ENCODE peak calls at places on chromosome 9, in ten cellular contexts. R is activated CD4-positive, alpha-beta T cell treated with anti-CD3 and anti-CD28 coated beads, Interleukin-2, amount 50 U/mL, for 48 hours; W is left ventricle myocardium inferior; B is central memory CD4-positive, alpha-beta T cell; Z is nephron progenitor cell; U is H1; I is ovary; T is chondrocyte; L is DMS79 treated with DMSO at 0.1 percent for 48 hours; Q is heart right ventricle. S is an unnamed sample.

GRCh38 chr9:70587143-70587710 is 172.8 kb upstream of the KLF9 start:
- DNase-seq in R (no peak), W (no peak), B (no peak), Z (no peak), U (no peak), I (no peak), T (no peak), L (no peak), Q (no peak), S (no peak)

GRCh38 chr9:129712595-129713524 is 40.0 kb downstream of the PTGES start:
- DNase-seq in R (no peak), W (no peak), B (no peak), Z (no peak), U (no peak), I (no peak), T (no peak), L (no peak), Q (no peak), S (no peak)

GRCh38 chr9:131810351-131811170 is 70.7 kb upstream of the RAPGEF1 start:
- DNase-seq in R (no peak), W (no peak), B (no peak), Z (no peak), U (no peak), I (no peak), T (no peak), L (peak; percentile 44), Q (no peak), S (no peak)

GRCh38 chr9:20397348-20397747 is 225.0 kb downstream of the MLLT3 start:
- DNase-seq in R (no peak), W (no peak), B (no peak), Z (no peak), U (no peak), I (no peak), T (no peak), L (no peak), Q (no peak), S (no peak)

GRCh38 chr9:130050472-130050871 is 3.2 kb upstream of the GPR107 start:
- DNase-seq in R (no peak), W (no peak), B (no peak), Z (no peak), U (no peak), I (no peak), T (no peak), L (no peak), Q (no peak), S (no peak)

GRCh38 chr9:128020692-128021091 is 39.9 kb upstream of the EEIG1 start:
- DNase-seq in R (no peak), W (no peak), B (no peak), Z (peak; percentile 15), U (peak; percentile 61), I (no peak), T (no peak), L (no peak), Q (no peak), S (no peak)

GRCh38 chr9:128911529-128912035 is 9.2 kb upstream of the PHYHD1 start:
- DNase-seq in R (no peak), W (peak; percentile 78), B (no peak), Z (peak; percentile 23), U (no peak), I (no peak), T (no peak), L (no peak), Q (peak; percentile 78), S (no peak)

GRCh38 chr9:117080996-117081395 is 333.9 kb downstream of the ASTN2 start:
- DNase-seq in R (no peak), W (no peak), B (no peak), Z (no peak), U (no peak), I (no peak), T (no peak), L (no peak), Q (no peak), S (no peak)

GRCh38 chr9:110932883-110933282 is 105.4 kb downstream of the LPAR1 start:
- DNase-seq in R (no peak), W (no peak), B (no peak), Z (no peak), U (no peak), I (no peak), T (no peak), L (no peak), Q (no peak), S (no peak)

GRCh38 chr9:114029311-114030170 is 48.6 kb downstream of the AMBP start:
- DNase-seq in R (no peak), W (no peak), B (no peak), Z (no peak), U (peak; percentile 30), I (no peak), T (no peak), L (no peak), Q (no peak), S (no peak)

GRCh38 chr9:131666779-131667178 is 73.1 kb downstream of the RAPGEF1 start:
- DNase-seq in R (no peak), W (no peak), B (peak; percentile 67), Z (no peak), U (no peak), I (no peak), T (no peak), L (no peak), Q (no peak), S (peak; percentile 61)

GRCh38 chr9:100350188-100350587 is 2.6 kb downstream of the TEX10 start:
- DNase-seq in R (no peak), W (no peak), B (no peak), Z (no peak), U (no peak), I (no peak), T (no peak), L (no peak), Q (no peak), S (no peak)

GRCh38 chr9:129635099-129635803 is 6.7 kb downstream of the ASB6 start:
- DNase-seq in R (no peak), W (no peak), B (no peak), Z (no peak), U (no peak), I (no peak), T (no peak), L (no peak), Q (no peak), S (no peak)

GRCh38 chr9:125435776-125436612 is 174.4 kb downstream of the GAPVD1 start:
- DNase-seq in R (no peak), W (no peak), B (no peak), Z (no peak), U (no peak), I (no peak), T (no peak), L (no peak), Q (no peak), S (no peak)

GRCh38 chr9:73892371-73892770 is 604.8 kb upstream of the RORB start:
- DNase-seq in R (no peak), W (no peak), B (no peak), Z (no peak), U (no peak), I (no peak), T (no peak), L (no peak), Q (no peak), S (no peak)

GRCh38 chr9:113614843-113615648 is 151.5 kb downstream of the RGS3 start:
- DNase-seq in R (peak; percentile 47), W (peak; percentile 68), B (no peak), Z (no peak), U (no peak), I (peak; percentile 81), T (peak; percentile 51), L (no peak), Q (no peak), S (no peak)

GRCh38 chr9:86679979-86680378 is 267.3 kb downstream of the GAS1 start:
- DNase-seq in R (no peak), W (no peak), B (no peak), Z (no peak), U (no peak), I (no peak), T (no peak), L (no peak), Q (no peak), S (no peak)

GRCh38 chr9:65437724-65438123 is 152.7 kb upstream of the FOXD4L5 start:
- DNase-seq in R (no peak), W (no peak), B (no peak), Z (no peak), U (no peak), I (no peak), T (no peak), L (no peak), Q (no peak), S (no peak)

GRCh38 chr9:136520053-136520540 is 25.8 kb downstream of the NOTCH1 start:
- DNase-seq in R (no peak), W (no peak), B (no peak), Z (no peak), U (no peak), I (no peak), T (no peak), L (no peak), Q (no peak), S (no peak)

GRCh38 chr9:121651295-121652036 is at the start of gene DAB2IP:
- DNase-seq in R (no peak), W (peak; percentile 60), B (no peak), Z (peak; percentile 87), U (peak; percentile 90), I (peak; percentile 82), T (peak; percentile 69), L (peak; percentile 41), Q (peak; percentile 69), S (no peak)

GRCh38 chr9:107176701-107177100 is 106.4 kb upstream of the RAD23B start:
- DNase-seq in R (no peak), W (no peak), B (no peak), Z (peak; percentile 67), U (no peak), I (no peak), T (no peak), L (no peak), Q (no peak), S (no peak)

GRCh38 chr9:84271004-84271886 is 69.3 kb downstream of the SLC28A3 start:
- DNase-seq in R (peak; percentile 59), W (peak; percentile 41), B (peak; percentile 12), Z (peak; percentile 48), U (peak; percentile 63), I (peak; percentile 73), T (no peak), L (peak; percentile 28), Q (peak; percentile 22), S (no peak)

GRCh38 chr9:35829084-35829763 is at the start of gene TMEM8B:
- DNase-seq in R (peak; percentile 97), W (peak; percentile 99), B (peak; percentile 84), Z (peak; percentile 98), U (peak; percentile 96), I (peak; percentile 98), T (no peak), L (peak; percentile 77), Q (peak; percentile 96), S (peak; percentile 85)

GRCh38 chr9:14391620-14392019 is 77.7 kb upstream of the NFIB start:
- DNase-seq in R (no peak), W (no peak), B (no peak), Z (no peak), U (no peak), I (no peak), T (no peak), L (no peak), Q (no peak), S (no peak)